ENCODE peak calls at places on chromosome 20, in four cellular contexts. A, J, S and L are unnamed samples.

GRCh38 chr20:36726168-36726567 is 19.7 kb downstream of the NDRG3 start:
- DNase-seq in A (peak), J (no peak), S (no peak), L (no peak)

GRCh38 chr20:2708665-2709064 is 16.1 kb downstream of the EBF4 start:
- DNase-seq in A (no peak), J (no peak), S (no peak), L (no peak)

GRCh38 chr20:49701313-49701731 is 12.4 kb downstream of the B4GALT5 start:
- DNase-seq in A (peak), J (no peak), S (no peak), L (peak)

GRCh38 chr20:56032251-56032650 is 26.9 kb upstream of the CBLN4 start:
- DNase-seq in A (no peak), J (no peak), S (no peak), L (no peak)

GRCh38 chr20:11304811-11305210 is 612.9 kb upstream of the BTBD3 start:
- DNase-seq in A (no peak), J (no peak), S (no peak), L (no peak)

GRCh38 chr20:1440024-1440423 is 26.6 kb downstream of the NSFL1C start:
- DNase-seq in A (no peak), J (no peak), S (no peak), L (no peak)

GRCh38 chr20:44733341-44734069 is 12.2 kb upstream of the KCNK15 start:
- DNase-seq in A (peak), J (peak), S (peak), L (peak)

GRCh38 chr20:60147004-60147403 is 188.8 kb downstream of the CDH26 start:
- DNase-seq in A (no peak), J (no peak), S (no peak), L (no peak)

GRCh38 chr20:48841861-48842529 is 14.2 kb upstream of the PREX1 start:
- DNase-seq in A (peak), J (no peak), S (no peak), L (no peak)

GRCh38 chr20:62739581-62740285 is 31.1 kb downstream of the NTSR1 start:
- DNase-seq in A (no peak), J (no peak), S (peak), L (peak)

GRCh38 chr20:50686767-50687266 is 4.5 kb downstream of the RIPOR3 start:
- DNase-seq in A (no peak), J (no peak), S (no peak), L (no peak)

GRCh38 chr20:6333110-6333509 is 210.3 kb upstream of the FERMT1 start:
- DNase-seq in A (no peak), J (no peak), S (no peak), L (no peak)

GRCh38 chr20:14415492-14415891 is 78.1 kb upstream of the FLRT3 start:
- DNase-seq in A (no peak), J (no peak), S (no peak), L (no peak)

GRCh38 chr20:14412102-14412501 is 74.7 kb upstream of the FLRT3 start:
- DNase-seq in A (no peak), J (no peak), S (no peak), L (peak)

GRCh38 chr20:14413835-14414234 is 76.4 kb upstream of the FLRT3 start:
- DNase-seq in A (no peak), J (no peak), S (no peak), L (no peak)

GRCh38 chr20:14410869-14411555 is 73.6 kb upstream of the FLRT3 start:
- DNase-seq in A (no peak), J (no peak), S (no peak), L (no peak)

DNA sequence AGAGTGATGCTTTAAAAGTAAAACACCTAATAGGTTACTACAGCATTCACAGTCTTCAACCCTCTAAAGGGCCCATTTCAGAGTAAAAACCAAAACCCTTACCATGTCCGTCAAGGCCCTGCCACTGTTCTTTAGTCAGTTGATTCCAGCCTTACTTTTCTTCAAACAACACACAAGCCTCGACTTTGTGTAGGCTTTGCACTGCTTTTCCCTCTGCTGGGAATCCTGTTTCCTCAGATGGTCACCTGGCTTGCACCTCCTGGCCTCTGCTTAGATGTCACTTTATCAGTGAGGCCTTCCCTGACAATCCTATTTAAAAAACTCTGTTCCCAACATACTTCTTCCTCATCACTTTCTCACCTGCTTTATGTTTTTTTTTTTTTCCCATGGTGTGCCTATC is 77.1 kb upstream of the FLRT3 start:
- DNase-seq in A (no peak), J (no peak), S (no peak), L (no peak)
- H3K4me3 ChIP-seq in A (no peak), J (no peak), S (no peak), L (no peak)

DNA sequence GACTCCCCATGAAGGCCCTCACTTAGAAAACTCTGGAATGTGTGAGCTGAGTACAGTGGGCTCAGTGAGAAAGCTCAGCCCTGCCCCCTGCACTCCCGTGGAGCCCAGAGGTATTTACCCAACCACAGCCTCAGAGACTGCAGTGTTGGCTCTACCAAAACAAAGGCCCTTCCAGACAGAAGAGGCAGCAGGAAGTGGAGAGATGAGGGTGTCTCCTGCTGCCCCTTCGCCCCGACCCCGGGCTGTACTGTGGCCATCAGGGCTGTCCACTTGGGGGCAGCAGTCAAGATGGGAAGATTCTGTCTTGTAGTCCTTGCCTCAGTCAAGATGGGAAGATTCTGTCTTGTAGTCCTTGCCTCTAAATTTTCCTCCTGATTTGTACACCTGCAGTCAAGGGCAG is 341.3 kb downstream of the TAF4 start:
- DNase-seq in A (no peak), J (no peak), S (no peak), L (no peak)
- TF ChIP-seq CTCF in A (no peak), J (no peak), S (no peak), L (no peak)

DNA sequence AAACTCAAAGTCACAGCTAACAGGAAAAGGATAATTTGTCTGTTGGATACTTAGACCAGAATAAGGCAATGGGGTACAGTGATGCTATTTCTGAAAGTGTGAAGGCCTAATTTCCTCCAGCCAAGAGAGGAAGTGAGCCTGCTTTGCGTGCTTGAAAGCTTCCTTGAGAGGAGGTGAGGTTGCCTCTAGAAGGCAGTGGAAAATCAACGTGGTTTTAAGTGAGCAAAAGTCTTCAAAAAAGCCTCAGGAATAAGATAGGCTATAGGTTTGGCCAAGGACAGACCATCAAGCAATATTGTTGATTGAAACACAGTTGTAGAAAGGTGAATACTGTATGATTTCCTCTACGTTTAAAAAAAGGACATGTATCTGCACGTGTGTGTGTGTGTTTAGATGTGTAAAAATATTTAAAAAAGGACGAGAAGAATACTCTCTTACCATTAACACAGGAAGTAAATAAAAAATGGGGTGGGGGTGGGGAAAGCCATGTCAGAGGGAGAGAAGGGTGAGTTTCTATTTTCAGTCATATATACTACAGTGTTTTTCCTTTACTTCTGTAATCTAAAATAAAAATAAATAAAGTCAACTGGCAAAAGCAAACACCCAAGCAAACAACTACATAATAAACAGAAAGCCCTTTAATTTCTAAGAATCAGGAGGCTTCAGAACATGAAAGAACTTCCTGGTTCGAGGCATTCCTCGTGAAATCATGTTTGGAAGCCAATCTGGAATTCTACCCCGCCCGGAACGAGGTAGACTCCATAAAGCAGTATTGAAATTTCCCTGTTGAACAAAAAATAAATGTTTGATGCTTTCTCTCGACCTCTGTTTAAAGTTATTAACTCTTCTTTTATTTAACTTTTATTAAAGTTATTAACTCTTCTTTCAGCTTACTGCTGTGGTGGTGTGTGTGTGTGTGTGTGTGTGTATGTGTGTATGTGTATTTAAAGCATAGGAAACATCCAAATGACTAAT is 158.0 kb upstream of the ZNF217 start:
- DNase-seq in A (peak), J (no peak), S (no peak), L (no peak)
- H3K4me3 ChIP-seq in A (no peak), J (no peak), S (no peak), L (peak)

DNA sequence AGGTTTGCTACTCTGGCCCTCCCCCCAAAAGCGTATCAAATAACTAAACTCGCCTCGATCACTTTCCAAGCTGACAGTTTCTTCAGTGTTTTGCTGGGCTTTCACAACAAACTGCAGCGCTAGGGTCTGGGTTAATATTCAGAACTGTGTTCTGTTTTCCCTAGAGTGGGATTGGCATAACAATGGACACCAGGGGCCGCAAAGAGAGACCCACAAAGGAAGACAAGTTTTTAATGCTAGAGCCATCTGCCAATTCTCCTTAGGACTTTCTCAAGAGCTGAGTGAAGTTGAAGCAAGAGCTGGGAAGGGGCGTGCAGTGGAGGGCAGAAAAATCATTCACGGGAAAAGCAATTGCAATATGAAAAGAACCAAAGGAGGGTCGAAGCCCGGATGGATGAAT is 57.7 kb downstream of the ATP9A start:
- DNase-seq in A (no peak), J (no peak), S (no peak), L (no peak)
- TF ChIP-seq CTCF in A (no peak), J (no peak), S (no peak), L (no peak)

GRCh38 chr20:39518649-39519048 is 556.5 kb downstream of the DHX35 start:
- DNase-seq in A (no peak), J (no peak), S (no peak), L (no peak)
- H3K4me3 ChIP-seq in A (no peak), J (no peak), S (no peak), L (no peak)